ENCODE peak calls at places on chromosomes 11 and 22, in four cellular contexts. One of them, this sample, is unnamed.
A peak's percentile ranks its signal among the peaks of the same experiment; 100 is the strongest.

GRCh38 chr11:121035169-121035755 is 11.4 kb downstream of the TBCEL start:
- DNase-seq in left ventricle myocardium inferior: no peak
- DNase-seq in endodermal cell: no peak
- DNase-seq in left lung: no peak
- DNase-seq in this sample: no peak

GRCh38 chr11:111376453-111376871 is 2.6 kb downstream of the POU2AF1 start:
- DNase-seq in left ventricle myocardium inferior: no peak
- DNase-seq in endodermal cell: no peak
- DNase-seq in left lung: no peak
- DNase-seq in this sample: no peak

GRCh38 chr11:123924027-123924426 is 15.4 kb upstream of the OR4D5 start:
- DNase-seq in left ventricle myocardium inferior: no peak
- DNase-seq in endodermal cell: no peak
- DNase-seq in left lung: no peak
- DNase-seq in this sample: no peak

GRCh38 chr11:118841469-118842222 is 42.0 kb upstream of the CXCR5 start:
- DNase-seq in left ventricle myocardium inferior: no peak
- DNase-seq in endodermal cell: no peak
- DNase-seq in left lung: no peak
- DNase-seq in this sample: no peak

GRCh38 chr22:50302041-50302541 is 5.4 kb downstream of the PLXNB2 start:
- DNase-seq in left ventricle myocardium inferior: no peak
- DNase-seq in endodermal cell: no peak
- DNase-seq in left lung: peak; percentile 70
- DNase-seq in this sample: peak; percentile 83

GRCh38 chr11:128581908-128582307 is 5.5 kb downstream of the ETS1 start:
- DNase-seq in left ventricle myocardium inferior: no peak
- DNase-seq in endodermal cell: no peak
- DNase-seq in left lung: no peak
- DNase-seq in this sample: no peak

GRCh38 chr22:44362249-44363040 is 49.7 kb upstream of the SHISAL1 start:
- DNase-seq in left ventricle myocardium inferior: no peak
- DNase-seq in endodermal cell: peak; percentile 28
- DNase-seq in left lung: no peak
- DNase-seq in this sample: peak; percentile 65

GRCh38 chr11:22415481-22415880 is 77.3 kb downstream of the SLC17A6 start:
- DNase-seq in left ventricle myocardium inferior: no peak
- DNase-seq in endodermal cell: no peak
- DNase-seq in left lung: no peak
- DNase-seq in this sample: no peak

GRCh38 chr22:49951986-49952896 is 8.3 kb upstream of the PIM3 start:
- DNase-seq in left ventricle myocardium inferior: no peak
- DNase-seq in endodermal cell: no peak
- DNase-seq in left lung: no peak
- DNase-seq in this sample: no peak

GRCh38 chr11:10451399-10452116 is 3.5 kb upstream of the AMPD3 start:
- DNase-seq in left ventricle myocardium inferior: no peak
- DNase-seq in endodermal cell: no peak
- DNase-seq in left lung: no peak
- DNase-seq in this sample: no peak

GRCh38 chr11:68149417-68149816 is 28.2 kb upstream of the CHKA start:
- DNase-seq in left ventricle myocardium inferior: no peak
- DNase-seq in endodermal cell: no peak
- DNase-seq in left lung: no peak
- DNase-seq in this sample: no peak

GRCh38 chr11:64267207-64267945 is 16.0 kb downstream of the PLCB3 start:
- DNase-seq in left ventricle myocardium inferior: no peak
- DNase-seq in endodermal cell: no peak
- DNase-seq in left lung: no peak
- DNase-seq in this sample: no peak

GRCh38 chr11:69251639-69252493 is 42.1 kb upstream of the MYEOV start:
- DNase-seq in left ventricle myocardium inferior: no peak
- DNase-seq in endodermal cell: peak; percentile 60
- DNase-seq in left lung: no peak
- DNase-seq in this sample: no peak

GRCh38 chr11:102830328-102830727 is 13.1 kb downstream of the MMP3 start:
- DNase-seq in left ventricle myocardium inferior: no peak
- DNase-seq in endodermal cell: no peak
- DNase-seq in left lung: no peak
- DNase-seq in this sample: no peak

GRCh38 chr11:130246719-130247118 is 68.0 kb downstream of the ZBTB44 start:
- DNase-seq in left ventricle myocardium inferior: no peak
- DNase-seq in endodermal cell: no peak
- DNase-seq in left lung: no peak
- DNase-seq in this sample: no peak

GRCh38 chr11:45843158-45843924 is 3.9 kb upstream of the CRY2 start:
- DNase-seq in left ventricle myocardium inferior: peak; percentile 88
- DNase-seq in endodermal cell: peak; percentile 96
- DNase-seq in left lung: peak; percentile 87
- DNase-seq in this sample: peak; percentile 78

GRCh38 chr11:47489395-47489755 is 40.4 kb upstream of the RAPSN start:
- DNase-seq in left ventricle myocardium inferior: no peak
- DNase-seq in endodermal cell: no peak
- DNase-seq in left lung: no peak
- DNase-seq in this sample: no peak

GRCh38 chr11:68120212-68121066 is 749 bp downstream of the CHKA start:
- DNase-seq in left ventricle myocardium inferior: peak; percentile 52
- DNase-seq in endodermal cell: peak; percentile 84
- DNase-seq in left lung: peak; percentile 70
- DNase-seq in this sample: peak; percentile 55

GRCh38 chr11:119416606-119417580 is 6.1 kb downstream of the THY1 start:
- DNase-seq in left ventricle myocardium inferior: no peak
- DNase-seq in endodermal cell: peak; percentile 80
- DNase-seq in left lung: no peak
- DNase-seq in this sample: peak; percentile 87

GRCh38 chr11:120211522-120212258 is 858 bp downstream of the OAF start:
- DNase-seq in left ventricle myocardium inferior: no peak
- DNase-seq in endodermal cell: no peak
- DNase-seq in left lung: no peak
- DNase-seq in this sample: no peak

GRCh38 chr22:47071078-47071811 is 308.8 kb downstream of the TBC1D22A start:
- DNase-seq in left ventricle myocardium inferior: no peak
- DNase-seq in endodermal cell: peak; percentile 18
- DNase-seq in left lung: no peak
- DNase-seq in this sample: no peak

GRCh38 chr11:28366549-28367341 is 258.6 kb downstream of the METTL15 start:
- DNase-seq in left ventricle myocardium inferior: no peak
- DNase-seq in endodermal cell: no peak
- DNase-seq in left lung: no peak
- DNase-seq in this sample: no peak

GRCh38 chr22:25373961-25374360 is 154.5 kb downstream of the CRYBB2 start:
- DNase-seq in left ventricle myocardium inferior: no peak
- DNase-seq in endodermal cell: no peak
- DNase-seq in left lung: no peak
- DNase-seq in this sample: no peak

GRCh38 chr11:11845551-11845950 is 3.8 kb downstream of the USP47 start:
- DNase-seq in left ventricle myocardium inferior: no peak
- DNase-seq in endodermal cell: no peak
- DNase-seq in left lung: no peak
- DNase-seq in this sample: no peak

GRCh38 chr11:67379061-67380058 is 6.0 kb upstream of the CLCF1 start:
- DNase-seq in left ventricle myocardium inferior: no peak
- DNase-seq in endodermal cell: peak; percentile 51
- DNase-seq in left lung: no peak
- DNase-seq in this sample: peak; percentile 74

GRCh38 chr11:2380807-2381350 is 3.8 kb downstream of the CD81 start:
- DNase-seq in left ventricle myocardium inferior: peak; percentile 80
- DNase-seq in endodermal cell: peak; percentile 61
- DNase-seq in left lung: peak; percentile 91
- DNase-seq in this sample: no peak
- H3K4me3 ChIP-seq in left ventricle myocardium inferior: peak overlapping the region; percentile 100
- H3K4me3 ChIP-seq in endodermal cell: no peak overlapping the region
- H3K4me3 ChIP-seq in left lung: peak overlapping the region; percentile 81
- H3K4me3 ChIP-seq in this sample: no peak overlapping the region

GRCh38 chr11:65506316-65506769 is 7.5 kb downstream of the MALAT1 start:
- DNase-seq in left ventricle myocardium inferior: no peak
- DNase-seq in endodermal cell: no peak
- DNase-seq in left lung: no peak
- DNase-seq in this sample: no peak
- H3K36me3 ChIP-seq in left ventricle myocardium inferior: peaks cover 53% of the 10 kb centered on the region
- H3K36me3 ChIP-seq in endodermal cell: peaks cover 52% of the 10 kb centered on the region
- H3K36me3 ChIP-seq in left lung: peaks cover 4% of the 10 kb centered on the region
- H3K36me3 ChIP-seq in this sample: peaks cover 59% of the 10 kb centered on the region

GRCh38 chr22:39221999-39222686 is 22.6 kb downstream of the PDGFB start:
- DNase-seq in left ventricle myocardium inferior: no peak
- DNase-seq in endodermal cell: peak; percentile 31
- DNase-seq in left lung: no peak
- DNase-seq in this sample: no peak

GRCh38 chr22:39223091-39223710 is 21.6 kb downstream of the PDGFB start:
- DNase-seq in left ventricle myocardium inferior: no peak
- DNase-seq in endodermal cell: peak; percentile 38
- DNase-seq in left lung: no peak
- DNase-seq in this sample: no peak

GRCh38 chr22:39220450-39220849 is 24.3 kb downstream of the PDGFB start:
- DNase-seq in left ventricle myocardium inferior: no peak
- DNase-seq in endodermal cell: peak; percentile 13
- DNase-seq in left lung: no peak
- DNase-seq in this sample: no peak

GRCh38 chr22:39219071-39220050 is 25.4 kb downstream of the PDGFB start:
- DNase-seq in left ventricle myocardium inferior: no peak
- DNase-seq in endodermal cell: peak; percentile 59
- DNase-seq in left lung: peak; percentile 4
- DNase-seq in this sample: no peak

GRCh38 chr22:39220897-39221850 is 23.6 kb downstream of the PDGFB start:
- DNase-seq in left ventricle myocardium inferior: no peak
- DNase-seq in endodermal cell: peak; percentile 40
- DNase-seq in left lung: no peak
- DNase-seq in this sample: no peak
- H3K27me3 ChIP-seq in left ventricle myocardium inferior: no peaks in the 10 kb centered on the region
- H3K27me3 ChIP-seq in endodermal cell: no peaks in the 10 kb centered on the region
- H3K27me3 ChIP-seq in left lung: peaks cover 5% of the 10 kb centered on the region
- H3K27me3 ChIP-seq in this sample: no peaks in the 10 kb centered on the region

GRCh38 chr11:132301465-132301864 is 931.0 kb downstream of the NTM start:
- DNase-seq in left ventricle myocardium inferior: no peak
- DNase-seq in endodermal cell: no peak
- DNase-seq in left lung: no peak
- DNase-seq in this sample: no peak
- H3K4me3 ChIP-seq in left ventricle myocardium inferior: no peak overlapping the region
- H3K4me3 ChIP-seq in endodermal cell: no peak overlapping the region
- H3K4me3 ChIP-seq in left lung: no peak overlapping the region
- H3K4me3 ChIP-seq in this sample: no peak overlapping the region

DNA sequence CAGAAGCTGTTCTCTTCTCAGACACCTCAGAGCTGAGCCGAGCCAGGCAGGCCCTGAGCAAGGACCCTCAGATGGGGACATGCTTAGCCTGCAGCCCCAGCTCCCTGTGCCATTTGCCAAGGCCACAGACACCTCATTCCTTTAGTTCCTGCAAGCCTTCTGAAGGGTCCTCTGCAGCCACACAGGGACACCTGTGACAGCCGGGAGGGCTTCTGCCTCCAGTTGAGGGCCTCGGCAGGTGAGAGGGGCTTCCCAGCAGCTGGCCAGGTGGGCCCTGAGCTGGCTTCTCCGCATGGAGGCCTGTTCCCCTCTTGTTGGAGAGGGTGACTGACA is 18.2 kb downstream of the INCENP start:
- DNase-seq in left ventricle myocardium inferior: no peak
- DNase-seq in endodermal cell: peak; percentile 29
- DNase-seq in left lung: no peak
- DNase-seq in this sample: no peak
- H3K36me3 ChIP-seq in left ventricle myocardium inferior: peaks cover 60% of the 10 kb centered on the region
- H3K36me3 ChIP-seq in endodermal cell: peaks cover 59% of the 10 kb centered on the region
- H3K36me3 ChIP-seq in left lung: no peaks in the 10 kb centered on the region
- H3K36me3 ChIP-seq in this sample: peaks cover 71% of the 10 kb centered on the region

GRCh38 chr22:22061085-22062077 is 78.8 kb upstream of the TOP3B start:
- DNase-seq in left ventricle myocardium inferior: peak; percentile 24
- DNase-seq in endodermal cell: no peak
- DNase-seq in left lung: no peak
- DNase-seq in this sample: no peak

GRCh38 chr22:22059476-22060002 is 77.0 kb upstream of the TOP3B start:
- DNase-seq in left ventricle myocardium inferior: no peak
- DNase-seq in endodermal cell: no peak
- DNase-seq in left lung: no peak
- DNase-seq in this sample: no peak

GRCh38 chr22:22062306-22062793 is 79.8 kb upstream of the TOP3B start:
- DNase-seq in left ventricle myocardium inferior: no peak
- DNase-seq in endodermal cell: no peak
- DNase-seq in left lung: no peak
- DNase-seq in this sample: no peak

GRCh38 chr22:22058649-22059475 is 76.3 kb upstream of the TOP3B start:
- DNase-seq in left ventricle myocardium inferior: no peak
- DNase-seq in endodermal cell: no peak
- DNase-seq in left lung: no peak
- DNase-seq in this sample: no peak

GRCh38 chr22:22060200-22061084 is 77.9 kb upstream of the TOP3B start:
- DNase-seq in left ventricle myocardium inferior: peak; percentile 36
- DNase-seq in endodermal cell: peak; percentile 96
- DNase-seq in left lung: peak; percentile 51
- DNase-seq in this sample: peak; percentile 64
- H3K27me3 ChIP-seq in left ventricle myocardium inferior: peaks cover 72% of the 10 kb centered on the region
- H3K27me3 ChIP-seq in endodermal cell: peaks cover 11% of the 10 kb centered on the region
- H3K27me3 ChIP-seq in left lung: peaks cover 18% of the 10 kb centered on the region
- H3K27me3 ChIP-seq in this sample: no peaks in the 10 kb centered on the region

GRCh38 chr22:19846620-19847344 is 7.9 kb downstream of the GNB1L start:
- DNase-seq in left ventricle myocardium inferior: no peak
- DNase-seq in endodermal cell: no peak
- DNase-seq in left lung: no peak
- DNase-seq in this sample: no peak

GRCh38 chr22:19843857-19844422 is 10.7 kb downstream of the GNB1L start:
- DNase-seq in left ventricle myocardium inferior: no peak
- DNase-seq in endodermal cell: no peak
- DNase-seq in left lung: no peak
- DNase-seq in this sample: no peak

GRCh38 chr22:19843107-19843856 is 11.4 kb downstream of the GNB1L start:
- DNase-seq in left ventricle myocardium inferior: no peak
- DNase-seq in endodermal cell: no peak
- DNase-seq in left lung: no peak
- DNase-seq in this sample: no peak

GRCh38 chr22:19845369-19845722 is 9.3 kb downstream of the GNB1L start:
- DNase-seq in left ventricle myocardium inferior: no peak
- DNase-seq in endodermal cell: peak; percentile 55
- DNase-seq in left lung: no peak
- DNase-seq in this sample: no peak

GRCh38 chr22:19844423-19845368 is 10.0 kb downstream of the GNB1L start:
- DNase-seq in left ventricle myocardium inferior: peak; percentile 54
- DNase-seq in endodermal cell: peak; percentile 58
- DNase-seq in left lung: peak; percentile 76
- DNase-seq in this sample: peak; percentile 96
- H3K4me3 ChIP-seq in left ventricle myocardium inferior: no peak overlapping the region
- H3K4me3 ChIP-seq in endodermal cell: no peak overlapping the region
- H3K4me3 ChIP-seq in left lung: no peak overlapping the region
- H3K4me3 ChIP-seq in this sample: no peak overlapping the region

DNA sequence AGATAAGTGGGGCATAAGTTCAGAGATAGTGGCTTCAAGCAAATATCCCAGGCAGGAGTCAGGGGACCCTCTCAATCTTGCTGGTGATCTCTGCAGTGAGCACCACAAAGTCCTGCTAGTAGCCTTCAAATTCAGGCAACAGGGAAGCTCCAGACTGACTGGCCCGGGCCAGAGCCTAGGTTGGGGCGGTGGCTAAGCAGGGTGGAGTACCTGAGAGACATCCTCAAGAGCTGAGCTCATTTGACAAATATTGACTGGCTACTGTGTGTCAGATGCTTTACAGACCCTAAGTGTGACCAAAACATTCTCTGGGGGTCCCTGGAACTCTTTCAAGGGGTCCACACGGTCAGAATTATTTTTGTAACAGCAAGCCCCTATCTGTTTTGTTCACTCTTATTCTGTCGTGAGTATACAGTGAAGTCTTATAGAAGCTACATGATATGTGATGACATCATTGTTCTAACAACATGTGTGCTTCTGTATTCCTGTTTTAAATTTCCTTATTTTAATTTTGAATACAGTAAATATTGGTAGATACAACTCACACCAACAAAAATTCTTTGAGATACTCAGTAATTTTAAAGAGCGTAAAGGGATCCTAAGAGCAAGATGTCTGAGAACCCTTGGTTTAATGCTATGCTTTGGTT is 71.6 kb downstream of the APIP start:
- DNase-seq in left ventricle myocardium inferior: no peak
- DNase-seq in endodermal cell: peak; percentile 26
- DNase-seq in left lung: no peak
- DNase-seq in this sample: no peak
- H3K36me3 ChIP-seq in left ventricle myocardium inferior: no peaks in the 10 kb centered on the region
- H3K36me3 ChIP-seq in endodermal cell: peaks cover 3% of the 10 kb centered on the region
- H3K36me3 ChIP-seq in left lung: no peaks in the 10 kb centered on the region
- H3K36me3 ChIP-seq in this sample: no peaks in the 10 kb centered on the region

This sample was measured in MG63.